ENCODE peak calls at places on chromosomes 2 and 18, in five cellular contexts. Y, A, U, B and V are unnamed samples.

GRCh38 chr2:10619643-10620042 is 70.1 kb downstream of the NOL10 start:
- DNase-seq in Y (no peak), A (no peak), U (peak; percentile 32), B (no peak), V (no peak)

GRCh38 chr2:56448403-56448998 is 264.7 kb downstream of the CCDC85A start:
- DNase-seq in Y (no peak), A (no peak), U (no peak), B (no peak), V (peak; percentile 51)

GRCh38 chr18:59353079-59353680 is 5.9 kb downstream of the LMAN1 start:
- DNase-seq in Y (no peak), A (no peak), U (no peak), B (no peak), V (no peak)

GRCh38 chr2:226031078-226031937 is 631.8 kb downstream of the NYAP2 start:
- DNase-seq in Y (peak; percentile 37), A (peak; percentile 75), U (peak; percentile 30), B (no peak), V (peak; percentile 79)

GRCh38 chr18:34990571-34990970 is 50.6 kb upstream of the MAPRE2 start:
- DNase-seq in Y (no peak), A (no peak), U (no peak), B (no peak), V (no peak)

GRCh38 chr2:109371481-109372170 is 242.1 kb downstream of the SEPTIN10 start:
- DNase-seq in Y (no peak), A (no peak), U (no peak), B (no peak), V (no peak)

GRCh38 chr2:162403884-162404283 is 60.0 kb downstream of the GCA start:
- DNase-seq in Y (no peak), A (no peak), U (no peak), B (no peak), V (no peak)

GRCh38 chr2:237254911-237255578 is 158.9 kb downstream of the COL6A3 start:
- DNase-seq in Y (no peak), A (no peak), U (no peak), B (no peak), V (no peak)

GRCh38 chr2:133331437-133331836 is 236.8 kb downstream of the NCKAP5 start:
- DNase-seq in Y (peak; percentile 77), A (no peak), U (no peak), B (no peak), V (no peak)

GRCh38 chr2:101770672-101771071 is 73.2 kb downstream of the MAP4K4 start:
- DNase-seq in Y (peak; percentile 28), A (no peak), U (no peak), B (no peak), V (peak; percentile 79)

GRCh38 chr18:54263904-54264336 is 5.4 kb upstream of the POLI start:
- DNase-seq in Y (no peak), A (no peak), U (no peak), B (no peak), V (no peak)